ENCODE peak calls at places on chromosome 13, in five cellular contexts. N is mammary epithelial cell; E is OCI-LY7; A is H7; H is CD4-positive, alpha-beta memory T cell. V is an unnamed sample.

GRCh38 chr13:25335856-25336255 is 34.4 kb downstream of the NUP58 start:
- DNase-seq in N (no peak), E (no peak), A (no peak), H (no peak), V (no peak)

GRCh38 chr13:26133286-26133685 is 81.5 kb upstream of the SHISA2 start:
- DNase-seq in N (no peak), E (no peak), A (no peak), H (no peak), V (no peak)

GRCh38 chr13:30862707-30863106 is 43.4 kb upstream of the MEDAG start:
- DNase-seq in N (no peak), E (no peak), A (peak; percentile 61), H (no peak), V (no peak)

GRCh38 chr13:101552797-101553196 is 100.3 kb downstream of the ITGBL1 start:
- DNase-seq in N (peak; percentile 25), E (no peak), A (no peak), H (no peak), V (no peak)

GRCh38 chr13:40586886-40587285 is 79.6 kb downstream of the FOXO1 start:
- DNase-seq in N (no peak), E (no peak), A (no peak), H (no peak), V (no peak)

GRCh38 chr13:44188257-44188656 is 185.4 kb upstream of the SERP2 start:
- DNase-seq in N (peak; percentile 94), E (no peak), A (no peak), H (no peak), V (no peak)

GRCh38 chr13:22032905-22033304 is 362.0 kb downstream of the FGF9 start:
- DNase-seq in N (no peak), E (no peak), A (no peak), H (no peak), V (no peak)

GRCh38 chr13:36430247-36431203 is 1.8 kb upstream of the CCNA1 start:
- DNase-seq in N (no peak), E (no peak), A (peak; percentile 43), H (no peak), V (no peak)

GRCh38 chr13:75302031-75302430 is 179.9 kb downstream of the TBC1D4 start:
- DNase-seq in N (no peak), E (no peak), A (no peak), H (no peak), V (no peak)

DNA sequence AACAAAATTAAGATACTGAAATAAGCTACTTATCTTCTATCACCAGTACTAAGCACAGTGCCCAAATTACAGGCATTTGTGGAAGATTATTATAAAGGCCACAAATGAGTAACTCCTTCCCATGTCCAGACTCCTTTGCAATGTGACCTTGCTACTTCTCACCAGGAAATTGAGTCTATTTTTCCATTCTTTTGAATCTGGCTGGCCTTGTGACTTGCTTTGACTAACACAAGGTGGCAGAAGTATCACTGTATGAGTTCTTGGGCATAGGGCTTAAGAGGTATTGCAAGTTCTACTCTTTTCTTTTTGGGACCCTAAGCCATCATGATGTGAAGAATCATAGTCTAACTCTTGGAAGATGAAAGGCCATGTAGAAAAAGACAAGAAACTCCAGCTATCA is 49.9 kb downstream of the UGGT2 start:
- DNase-seq in N (peak; percentile 5), E (no peak), A (no peak), H (no peak), V (no peak)
- H3K4me3 ChIP-seq in N (no peak overlapping the region), E (no peak overlapping the region), A (no peak overlapping the region), H (no peak overlapping the region), V (no peak overlapping the region)

GRCh38 chr13:50075619-50076097 is 60.4 kb downstream of the KCNRG start:
- DNase-seq in N (peak; percentile 38), E (peak; percentile 62), A (no peak), H (no peak), V (no peak)
- H3K4me3 ChIP-seq in N (no peak overlapping the region), E (peak overlapping the region; percentile 96), A (no peak overlapping the region), H (peak overlapping the region; percentile 23), V (no peak overlapping the region)

GRCh38 chr13:48437381-48437780 is 24.5 kb upstream of the LPAR6 start:
- DNase-seq in N (no peak), E (no peak), A (no peak), H (no peak), V (peak; percentile 66)
- H3K4me3 ChIP-seq in N (no peak overlapping the region), E (no peak overlapping the region), A (no peak overlapping the region), H (no peak overlapping the region), V (no peak overlapping the region)

GRCh38 chr13:82900453-82900852 is 981.8 kb downstream of the SLITRK1 start:
- DNase-seq in N (no peak), E (no peak), A (no peak), H (no peak), V (no peak)

GRCh38 chr13:82898625-82899024 is 983.6 kb downstream of the SLITRK1 start:
- DNase-seq in N (no peak), E (no peak), A (no peak), H (no peak), V (no peak)
- H3K4me3 ChIP-seq in N (no peak overlapping the region), E (no peak overlapping the region), A (no peak overlapping the region), H (no peak overlapping the region), V (no peak overlapping the region)

DNA sequence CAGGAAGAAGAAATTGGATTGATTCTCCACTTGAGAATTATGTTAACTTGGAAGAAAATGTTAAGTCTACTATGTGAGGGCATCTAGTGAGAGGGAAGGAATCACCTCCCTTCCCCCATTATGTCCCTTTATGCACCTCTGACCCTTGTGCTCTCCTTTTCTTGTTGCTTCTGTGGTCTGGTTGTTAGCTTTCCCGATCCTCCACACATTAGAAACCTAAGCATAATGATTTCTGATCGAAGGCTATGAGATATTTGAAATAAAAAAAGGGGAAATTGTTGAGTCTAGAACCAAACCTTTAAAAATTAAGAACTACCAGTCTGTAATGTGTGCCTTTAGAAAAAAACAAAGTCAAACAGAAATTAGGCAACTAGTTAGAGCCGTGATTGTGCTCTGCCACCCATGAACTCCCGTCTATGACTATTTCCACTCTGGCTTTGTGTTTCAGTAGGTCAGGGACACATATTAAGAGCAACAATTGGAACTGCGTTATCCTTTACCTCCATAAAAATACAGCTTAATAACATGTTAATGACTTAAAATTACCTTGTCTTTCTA is 463 bp upstream of the GPC6 start:
- DNase-seq in N (no peak), E (no peak), A (no peak), H (no peak), V (no peak)
- H3K4me3 ChIP-seq in N (peak overlapping the region; percentile 84), E (no peak overlapping the region), A (peak overlapping the region; percentile 96), H (no peak overlapping the region), V (peak overlapping the region; percentile 49)

GRCh38 chr13:107865643-107866006 is 349.7 kb downstream of the LIG4 start:
- DNase-seq in N (no peak), E (no peak), A (peak; percentile 19), H (no peak), V (no peak)
- H3K4me3 ChIP-seq in N (peak overlapping the region; percentile 10), E (no peak overlapping the region), A (peak overlapping the region; percentile 74), H (no peak overlapping the region), V (peak overlapping the region; percentile 52)

GRCh38 chr13:97196340-97196739 is 25.8 kb upstream of the MBNL2 start:
- DNase-seq in N (no peak), E (no peak), A (no peak), H (no peak), V (no peak)
- H3K4me3 ChIP-seq in N (no peak overlapping the region), E (no peak overlapping the region), A (no peak overlapping the region), H (no peak overlapping the region), V (no peak overlapping the region)